ENCODE peak calls at places on chromosomes 5 and 9, in five cellular contexts. One of them, this sample, is unnamed.

GRCh38 chr5:133925866-133926488 is 42.4 kb downstream of the C5orf15 start:
- DNase-seq in HCT116: no peak
- DNase-seq in K562: no peak
- DNase-seq in H1: no peak
- DNase-seq in HepG2: no peak
- DNase-seq in this sample: no peak

GRCh38 chr5:127002390-127002789 is 28.0 kb downstream of the MARCHF3 start:
- DNase-seq in HCT116: no peak
- DNase-seq in H1: no peak
- DNase-seq in K562: no peak
- DNase-seq in HepG2: peak; percentile 17
- DNase-seq in this sample: no peak

GRCh38 chr5:10543585-10544040 is 20.3 kb upstream of the ANKRD33B start:
- DNase-seq in K562: no peak
- DNase-seq in HCT116: no peak
- DNase-seq in H1: no peak
- DNase-seq in HepG2: no peak
- DNase-seq in this sample: no peak

GRCh38 chr9:95261890-95262289 is 55.6 kb downstream of the FANCC start:
- DNase-seq in H1: no peak
- DNase-seq in K562: no peak
- DNase-seq in HCT116: no peak
- DNase-seq in HepG2: peak; percentile 69
- DNase-seq in this sample: no peak

GRCh38 chr9:98999152-98999525 is 55.4 kb downstream of the COL15A1 start:
- DNase-seq in H1: no peak
- DNase-seq in K562: no peak
- DNase-seq in HCT116: no peak
- DNase-seq in HepG2: no peak
- DNase-seq in this sample: no peak

GRCh38 chr5:33441241-33441844 is 578 bp downstream of the TARS1 start:
- DNase-seq in H1: no peak
- DNase-seq in K562: peak; percentile 79
- DNase-seq in HepG2: peak; percentile 70
- DNase-seq in HCT116: peak; percentile 23
- DNase-seq in this sample: no peak

GRCh38 chr5:123367739-123368138 is 55.5 kb downstream of the CEP120 start:
- DNase-seq in HepG2: no peak
- DNase-seq in K562: no peak
- DNase-seq in HCT116: no peak
- DNase-seq in H1: no peak
- DNase-seq in this sample: no peak

GRCh38 chr5:55638455-55638854 is 73.7 kb downstream of the SLC38A9 start:
- DNase-seq in HepG2: no peak
- DNase-seq in HCT116: no peak
- DNase-seq in K562: no peak
- DNase-seq in H1: no peak
- DNase-seq in this sample: no peak

GRCh38 chr5:28516657-28517175 is 1478.3 kb upstream of the CDH9 start:
- DNase-seq in HCT116: no peak
- DNase-seq in HepG2: no peak
- DNase-seq in H1: no peak
- DNase-seq in K562: no peak
- DNase-seq in this sample: no peak

GRCh38 chr5:95664204-95664786 is 17.7 kb downstream of the RFESD start:
- DNase-seq in K562: no peak
- DNase-seq in HepG2: peak; percentile 25
- DNase-seq in HCT116: peak; percentile 29
- DNase-seq in H1: no peak
- DNase-seq in this sample: no peak

GRCh38 chr9:85942913-85943729 is 2.2 kb downstream of the NAA35 start:
- DNase-seq in HepG2: no peak
- DNase-seq in K562: no peak
- DNase-seq in HCT116: no peak
- DNase-seq in H1: no peak
- DNase-seq in this sample: no peak

GRCh38 chr5:148559461-148559860 is 94.9 kb downstream of the HTR4 start:
- DNase-seq in HCT116: no peak
- DNase-seq in HepG2: no peak
- DNase-seq in K562: no peak
- DNase-seq in H1: no peak
- DNase-seq in this sample: no peak

GRCh38 chr5:148561712-148562365 is 92.5 kb downstream of the HTR4 start:
- DNase-seq in K562: no peak
- DNase-seq in H1: no peak
- DNase-seq in HCT116: no peak
- DNase-seq in HepG2: no peak
- DNase-seq in this sample: no peak

GRCh38 chr5:148558892-148559291 is 95.4 kb downstream of the HTR4 start:
- DNase-seq in HepG2: no peak
- DNase-seq in H1: no peak
- DNase-seq in HCT116: no peak
- DNase-seq in K562: no peak
- DNase-seq in this sample: no peak

GRCh38 chr5:148554621-148555020 is 99.7 kb downstream of the HTR4 start:
- DNase-seq in HepG2: no peak
- DNase-seq in H1: no peak
- DNase-seq in K562: no peak
- DNase-seq in HCT116: no peak
- DNase-seq in this sample: no peak

GRCh38 chr5:148556835-148557234 is 97.5 kb downstream of the HTR4 start:
- DNase-seq in HCT116: no peak
- DNase-seq in HepG2: no peak
- DNase-seq in K562: no peak
- DNase-seq in H1: no peak
- DNase-seq in this sample: no peak
- TF ChIP-seq SIN3A in HCT116: no peak
- TF ChIP-seq SIN3A in HepG2: no peak
- TF ChIP-seq SIN3A in K562: no peak
- TF ChIP-seq SIN3A in H1: no peak
- TF ChIP-seq SIN3A in this sample: no peak

DNA sequence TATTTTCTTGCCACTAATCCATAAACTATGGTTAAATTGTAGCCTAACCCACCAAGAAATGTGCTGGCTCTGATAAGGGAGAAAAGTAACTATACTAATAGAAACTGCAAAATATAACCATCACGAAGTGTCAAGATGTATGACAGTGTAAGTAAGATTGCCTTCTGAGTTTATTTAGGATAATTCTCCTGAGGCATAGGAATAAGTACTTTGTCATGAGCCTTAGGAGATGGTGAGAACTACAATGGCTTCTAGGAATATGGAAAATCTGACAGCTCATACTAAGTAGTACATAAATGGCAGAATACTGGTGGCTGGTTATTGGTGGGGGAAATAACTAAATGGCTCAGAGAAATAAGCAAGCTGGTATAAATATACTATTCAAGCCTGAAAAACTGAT is 543.9 kb downstream of the PRR16 start:
- DNase-seq in HCT116: no peak
- DNase-seq in K562: no peak
- DNase-seq in HepG2: no peak
- DNase-seq in H1: no peak
- DNase-seq in this sample: no peak
- TF ChIP-seq POLR2AphosphoS5 in HCT116: no peak
- TF ChIP-seq POLR2AphosphoS5 in K562: no peak
- TF ChIP-seq POLR2AphosphoS5 in HepG2: no peak
- TF ChIP-seq POLR2AphosphoS5 in H1: no peak
- TF ChIP-seq POLR2AphosphoS5 in this sample: no peak

DNA sequence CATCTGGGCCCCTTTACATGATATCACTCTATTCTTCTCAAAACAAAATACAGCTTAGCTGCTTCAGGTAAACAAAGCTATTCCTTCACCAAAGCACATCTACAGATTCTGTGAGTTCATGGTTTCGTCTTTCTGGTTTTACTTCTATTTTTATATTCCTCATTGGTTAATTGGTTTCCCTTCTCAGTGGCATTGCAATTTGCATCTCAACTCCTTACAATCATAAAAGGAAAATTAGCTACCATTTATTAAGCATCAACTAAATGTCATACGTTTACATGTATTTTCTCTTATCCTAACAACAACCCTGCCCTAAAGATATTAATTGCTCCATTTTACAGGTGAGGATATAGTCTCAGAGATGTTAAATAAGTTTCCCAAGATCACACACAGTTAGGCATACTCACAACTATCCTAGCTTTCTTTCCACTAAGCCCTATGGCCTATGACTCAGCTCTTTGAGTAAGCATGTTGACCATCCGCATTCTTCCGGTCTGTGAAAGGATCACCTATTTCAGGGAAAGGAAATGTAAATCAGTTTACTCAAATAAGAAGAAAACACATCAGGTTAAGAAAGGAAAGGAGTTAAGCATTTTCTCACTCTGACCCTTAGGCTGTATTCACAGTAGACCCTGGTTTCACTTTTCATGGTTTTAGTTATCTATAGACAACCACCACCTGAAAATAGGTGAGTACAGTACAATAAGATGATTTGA is 146.1 kb downstream of the CAAP1 start:
- DNase-seq in HepG2: peak; percentile 70
- DNase-seq in HCT116: peak; percentile 41
- DNase-seq in H1: peak; percentile 46
- DNase-seq in K562: peak; percentile 3
- DNase-seq in this sample: no peak
- TF ChIP-seq SIN3A in HepG2: no peak
- TF ChIP-seq SIN3A in HCT116: no peak
- TF ChIP-seq SIN3A in H1: no peak
- TF ChIP-seq SIN3A in K562: no peak
- TF ChIP-seq SIN3A in this sample: no peak

GRCh38 chr5:94316916-94317838 is 301.2 kb downstream of the KIAA0825 start:
- DNase-seq in HCT116: no peak
- DNase-seq in K562: no peak
- DNase-seq in HepG2: no peak
- DNase-seq in H1: no peak
- DNase-seq in this sample: no peak
- TF ChIP-seq POLR2AphosphoS5 in HCT116: no peak
- TF ChIP-seq POLR2AphosphoS5 in K562: no peak
- TF ChIP-seq POLR2AphosphoS5 in HepG2: no peak
- TF ChIP-seq POLR2AphosphoS5 in H1: no peak
- TF ChIP-seq POLR2AphosphoS5 in this sample: no peak

GRCh38 chr5:78001198-78001597 is 225.1 kb upstream of the TBCA start:
- DNase-seq in H1: no peak
- DNase-seq in HepG2: no peak
- DNase-seq in HCT116: no peak
- DNase-seq in K562: no peak
- DNase-seq in this sample: no peak
- TF ChIP-seq SIN3A in H1: no peak
- TF ChIP-seq SIN3A in HepG2: no peak
- TF ChIP-seq SIN3A in HCT116: no peak
- TF ChIP-seq SIN3A in K562: no peak
- TF ChIP-seq SIN3A in this sample: no peak

GRCh38 chr9:137579259-137579604 is 507 bp upstream of the DPH7 start:
- DNase-seq in HepG2: no peak
- DNase-seq in HCT116: no peak
- DNase-seq in H1: no peak
- DNase-seq in K562: no peak
- DNase-seq in this sample: no peak

GRCh38 chr9:137582286-137582860 is 3.6 kb upstream of the DPH7 start:
- DNase-seq in HCT116: no peak
- DNase-seq in K562: peak; percentile 30
- DNase-seq in H1: no peak
- DNase-seq in HepG2: no peak
- DNase-seq in this sample: no peak

GRCh38 chr9:137581361-137582285 is 2.9 kb upstream of the DPH7 start:
- DNase-seq in K562: no peak
- DNase-seq in HepG2: no peak
- DNase-seq in HCT116: no peak
- DNase-seq in H1: no peak
- DNase-seq in this sample: no peak

GRCh38 chr9:137580209-137580957 is 1.7 kb upstream of the DPH7 start:
- DNase-seq in H1: no peak
- DNase-seq in K562: no peak
- DNase-seq in HCT116: no peak
- DNase-seq in HepG2: no peak
- DNase-seq in this sample: no peak

GRCh38 chr9:137580958-137581331 is 2.2 kb upstream of the DPH7 start:
- DNase-seq in HepG2: no peak
- DNase-seq in HCT116: no peak
- DNase-seq in H1: no peak
- DNase-seq in K562: no peak
- DNase-seq in this sample: no peak
- TF ChIP-seq POLR2AphosphoS5 in HepG2: no peak
- TF ChIP-seq POLR2AphosphoS5 in HCT116: no peak
- TF ChIP-seq POLR2AphosphoS5 in H1: no peak
- TF ChIP-seq POLR2AphosphoS5 in K562: no peak
- TF ChIP-seq POLR2AphosphoS5 in this sample: no peak

DNA sequence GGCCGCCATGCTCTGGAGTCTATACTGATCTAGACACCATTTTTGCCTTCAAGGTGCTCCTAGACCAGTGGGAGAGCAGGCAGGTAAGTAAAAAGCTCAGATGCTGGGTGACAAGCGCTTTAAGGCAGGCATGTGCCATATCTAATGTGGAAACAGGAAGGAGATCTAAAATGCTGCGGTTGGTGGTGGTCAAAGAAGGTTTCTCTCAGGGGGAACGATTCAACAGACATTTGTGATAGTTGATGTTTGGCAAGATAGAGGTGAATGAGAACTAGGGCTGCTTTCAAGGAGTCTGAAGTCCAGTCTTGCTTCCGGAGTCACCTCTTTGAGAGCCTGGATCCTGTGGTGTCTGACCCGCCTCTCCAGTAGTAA is 146.2 kb upstream of the KLF4 start:
- DNase-seq in H1: no peak
- DNase-seq in HepG2: no peak
- DNase-seq in HCT116: no peak
- DNase-seq in K562: no peak
- DNase-seq in this sample: no peak
- TF ChIP-seq SIN3A in H1: no peak
- TF ChIP-seq SIN3A in HepG2: no peak
- TF ChIP-seq SIN3A in HCT116: no peak
- TF ChIP-seq SIN3A in K562: no peak
- TF ChIP-seq SIN3A in this sample: no peak

GRCh38 chr9:29212590-29213373 is 1639.5 kb upstream of the C9orf72 start:
- DNase-seq in H1: no peak
- DNase-seq in HepG2: no peak
- DNase-seq in K562: no peak
- DNase-seq in HCT116: no peak
- DNase-seq in this sample: no peak

GRCh38 chr9:29214702-29215248 is 1641.5 kb upstream of the C9orf72 start:
- DNase-seq in H1: no peak
- DNase-seq in HCT116: no peak
- DNase-seq in K562: no peak
- DNase-seq in HepG2: no peak
- DNase-seq in this sample: no peak

GRCh38 chr9:29211681-29212589 is 1638.7 kb upstream of the C9orf72 start:
- DNase-seq in K562: no peak
- DNase-seq in H1: no peak
- DNase-seq in HepG2: peak; percentile 12
- DNase-seq in HCT116: no peak
- DNase-seq in this sample: no peak

GRCh38 chr9:29213374-29214161 is 1640.3 kb upstream of the C9orf72 start:
- DNase-seq in H1: no peak
- DNase-seq in HepG2: no peak
- DNase-seq in K562: no peak
- DNase-seq in HCT116: no peak
- DNase-seq in this sample: no peak

DNA sequence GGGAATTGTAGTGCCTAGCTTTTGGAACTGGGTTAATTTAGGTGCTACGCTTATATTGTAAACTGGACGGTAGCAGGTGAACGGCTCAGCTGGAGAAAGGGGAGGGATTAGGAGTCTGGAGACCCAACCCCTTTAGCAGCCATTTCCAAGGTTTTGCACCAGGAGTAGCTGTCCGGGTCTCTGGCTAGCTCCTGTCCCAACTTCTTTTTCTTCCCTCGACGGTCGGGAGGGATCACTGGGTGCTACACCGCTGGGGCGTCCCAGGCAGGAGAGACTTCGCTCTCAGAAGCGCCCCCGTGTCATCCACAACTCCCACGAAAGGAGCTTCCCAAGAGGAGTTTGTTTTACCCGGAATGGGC is 1640.9 kb upstream of the C9orf72 start:
- DNase-seq in K562: no peak
- DNase-seq in H1: no peak
- DNase-seq in HepG2: no peak
- DNase-seq in HCT116: no peak
- DNase-seq in this sample: no peak
- TF ChIP-seq POLR2AphosphoS5 in K562: no peak
- TF ChIP-seq POLR2AphosphoS5 in H1: no peak
- TF ChIP-seq POLR2AphosphoS5 in HepG2: no peak
- TF ChIP-seq POLR2AphosphoS5 in HCT116: no peak
- TF ChIP-seq POLR2AphosphoS5 in this sample: no peak

This sample was measured in Panc1.